ENCODE peak calls at places on chromosomes 3 and 15, in six cellular contexts. One of them, this sample, is unnamed.
A peak's percentile ranks its signal among the peaks of the same experiment; 100 is the strongest.

GRCh38 chr3:117645561-117646242 is 936.1 kb downstream of the TUSC7 start:
- DNase-seq in skeletal muscle cell: no peak
- DNase-seq in HCT116: no peak
- DNase-seq in SK-N-SH: no peak
- DNase-seq in fibroblast of pulmonary artery: no peak
- DNase-seq in fibroblast of lung: no peak
- DNase-seq in this sample: no peak

GRCh38 chr3:126490619-126491018 is 14.9 kb upstream of the ZXDC start:
- DNase-seq in fibroblast of pulmonary artery: no peak
- DNase-seq in skeletal muscle cell: no peak
- DNase-seq in fibroblast of lung: no peak
- DNase-seq in SK-N-SH: no peak
- DNase-seq in HCT116: no peak
- DNase-seq in this sample: no peak

GRCh38 chr3:9216736-9217135 is 32.7 kb downstream of the SRGAP3 start:
- DNase-seq in fibroblast of lung: no peak
- DNase-seq in fibroblast of pulmonary artery: no peak
- DNase-seq in skeletal muscle cell: no peak
- DNase-seq in HCT116: no peak
- DNase-seq in SK-N-SH: no peak
- DNase-seq in this sample: no peak

GRCh38 chr15:70488002-70488605 is 275.3 kb downstream of the UACA start:
- DNase-seq in SK-N-SH: peak; percentile 84
- DNase-seq in skeletal muscle cell: no peak
- DNase-seq in HCT116: no peak
- DNase-seq in fibroblast of lung: peak; percentile 82
- DNase-seq in fibroblast of pulmonary artery: peak; percentile 80
- DNase-seq in this sample: no peak

GRCh38 chr15:88396382-88396781 is 70.8 kb downstream of the MRPL46 start:
- DNase-seq in fibroblast of pulmonary artery: no peak
- DNase-seq in HCT116: no peak
- DNase-seq in fibroblast of lung: no peak
- DNase-seq in skeletal muscle cell: no peak
- DNase-seq in SK-N-SH: no peak
- DNase-seq in this sample: no peak

GRCh38 chr3:108051005-108051404 is 39.8 kb downstream of the CD47 start:
- DNase-seq in SK-N-SH: no peak
- DNase-seq in skeletal muscle cell: no peak
- DNase-seq in HCT116: no peak
- DNase-seq in fibroblast of pulmonary artery: no peak
- DNase-seq in fibroblast of lung: no peak
- DNase-seq in this sample: no peak

GRCh38 chr3:188523291-188523690 is 369.3 kb downstream of the LPP start:
- DNase-seq in HCT116: no peak
- DNase-seq in fibroblast of lung: no peak
- DNase-seq in SK-N-SH: no peak
- DNase-seq in fibroblast of pulmonary artery: no peak
- DNase-seq in skeletal muscle cell: no peak
- DNase-seq in this sample: no peak

GRCh38 chr3:111619833-111620232 is 24.7 kb upstream of the ZBED2 start:
- DNase-seq in skeletal muscle cell: no peak
- DNase-seq in SK-N-SH: no peak
- DNase-seq in HCT116: no peak
- DNase-seq in fibroblast of lung: no peak
- DNase-seq in fibroblast of pulmonary artery: no peak
- DNase-seq in this sample: no peak

GRCh38 chr15:63381301-63382192 is at the start of gene CA12:
- DNase-seq in fibroblast of pulmonary artery: peak; percentile 62
- DNase-seq in HCT116: no peak
- DNase-seq in skeletal muscle cell: peak; percentile 31
- DNase-seq in SK-N-SH: peak; percentile 65
- DNase-seq in fibroblast of lung: peak; percentile 57
- DNase-seq in this sample: no peak

GRCh38 chr3:116201032-116201690 is 244.1 kb downstream of the LSAMP start:
- DNase-seq in fibroblast of pulmonary artery: no peak
- DNase-seq in fibroblast of lung: no peak
- DNase-seq in HCT116: no peak
- DNase-seq in SK-N-SH: no peak
- DNase-seq in skeletal muscle cell: no peak
- DNase-seq in this sample: no peak

GRCh38 chr15:97547381-97547780 is 413.1 kb upstream of the ARRDC4 start:
- DNase-seq in fibroblast of lung: no peak
- DNase-seq in SK-N-SH: no peak
- DNase-seq in skeletal muscle cell: no peak
- DNase-seq in fibroblast of pulmonary artery: no peak
- DNase-seq in HCT116: no peak
- DNase-seq in this sample: no peak

GRCh38 chr3:71323558-71323957 is 260.0 kb downstream of the FOXP1 start:
- DNase-seq in skeletal muscle cell: no peak
- DNase-seq in SK-N-SH: no peak
- DNase-seq in fibroblast of pulmonary artery: no peak
- DNase-seq in HCT116: no peak
- DNase-seq in fibroblast of lung: no peak
- DNase-seq in this sample: no peak

GRCh38 chr3:57556459-57557087 is 499 bp downstream of the PDE12 start:
- DNase-seq in fibroblast of lung: no peak
- DNase-seq in SK-N-SH: no peak
- DNase-seq in fibroblast of pulmonary artery: peak; percentile 32
- DNase-seq in HCT116: no peak
- DNase-seq in skeletal muscle cell: no peak
- DNase-seq in this sample: no peak

GRCh38 chr3:52570076-52570475 is 33.7 kb downstream of the UQCC5 start:
- DNase-seq in fibroblast of lung: no peak
- DNase-seq in HCT116: no peak
- DNase-seq in fibroblast of pulmonary artery: peak; percentile 6
- DNase-seq in SK-N-SH: no peak
- DNase-seq in skeletal muscle cell: no peak
- DNase-seq in this sample: peak; percentile 3

GRCh38 chr3:123789760-123790159 is 94.4 kb downstream of the MYLK start:
- DNase-seq in HCT116: no peak
- DNase-seq in SK-N-SH: no peak
- DNase-seq in fibroblast of pulmonary artery: no peak
- DNase-seq in fibroblast of lung: no peak
- DNase-seq in skeletal muscle cell: no peak
- DNase-seq in this sample: no peak

GRCh38 chr15:86157929-86158328 is 78.3 kb downstream of the AGBL1 start:
- DNase-seq in SK-N-SH: no peak
- DNase-seq in fibroblast of pulmonary artery: no peak
- DNase-seq in HCT116: no peak
- DNase-seq in skeletal muscle cell: no peak
- DNase-seq in fibroblast of lung: no peak
- DNase-seq in this sample: no peak

GRCh38 chr15:95503640-95504225 is 826.8 kb upstream of the NR2F2 start:
- DNase-seq in SK-N-SH: no peak
- DNase-seq in skeletal muscle cell: no peak
- DNase-seq in HCT116: no peak
- DNase-seq in fibroblast of lung: no peak
- DNase-seq in fibroblast of pulmonary artery: no peak
- DNase-seq in this sample: no peak

DNA sequence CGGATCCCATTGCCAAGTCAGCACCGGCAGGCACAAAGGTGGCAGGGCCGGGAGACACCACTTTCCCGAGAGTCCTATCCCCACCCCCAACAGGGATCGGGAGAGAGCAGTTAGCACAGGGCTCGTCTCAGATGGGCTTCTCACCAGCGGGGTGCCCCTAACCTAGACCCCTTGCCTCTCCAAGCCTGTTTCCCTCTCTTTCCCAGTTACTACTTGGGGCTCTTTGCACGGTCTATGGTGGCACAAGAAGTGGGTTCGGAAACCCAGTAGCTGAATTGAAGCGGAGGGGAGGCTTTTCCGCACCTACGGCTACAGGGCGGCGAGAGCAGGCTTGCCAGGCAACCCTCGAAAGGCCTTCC is 383 bp upstream of the EFCC1 start:
- DNase-seq in fibroblast of pulmonary artery: no peak
- DNase-seq in fibroblast of lung: no peak
- DNase-seq in SK-N-SH: no peak
- DNase-seq in HCT116: no peak
- DNase-seq in skeletal muscle cell: no peak
- DNase-seq in this sample: no peak
- H3K4me3 ChIP-seq in fibroblast of pulmonary artery: peak overlapping the region; percentile 31
- H3K4me3 ChIP-seq in fibroblast of lung: no peak overlapping the region
- H3K4me3 ChIP-seq in SK-N-SH: no peak overlapping the region
- H3K4me3 ChIP-seq in HCT116: no peak overlapping the region
- H3K4me3 ChIP-seq in skeletal muscle cell: no peak overlapping the region
- H3K4me3 ChIP-seq in this sample: peak overlapping the region; percentile 44

GRCh38 chr3:26260073-26260623 is 362.4 kb upstream of the LRRC3B start:
- DNase-seq in SK-N-SH: peak; percentile 32
- DNase-seq in skeletal muscle cell: no peak
- DNase-seq in fibroblast of lung: no peak
- DNase-seq in fibroblast of pulmonary artery: no peak
- DNase-seq in HCT116: no peak
- DNase-seq in this sample: no peak
- H3K4me3 ChIP-seq in SK-N-SH: no peak overlapping the region
- H3K4me3 ChIP-seq in skeletal muscle cell: no peak overlapping the region
- H3K4me3 ChIP-seq in fibroblast of lung: no peak overlapping the region
- H3K4me3 ChIP-seq in fibroblast of pulmonary artery: no peak overlapping the region
- H3K4me3 ChIP-seq in HCT116: no peak overlapping the region
- H3K4me3 ChIP-seq in this sample: no peak overlapping the region

DNA sequence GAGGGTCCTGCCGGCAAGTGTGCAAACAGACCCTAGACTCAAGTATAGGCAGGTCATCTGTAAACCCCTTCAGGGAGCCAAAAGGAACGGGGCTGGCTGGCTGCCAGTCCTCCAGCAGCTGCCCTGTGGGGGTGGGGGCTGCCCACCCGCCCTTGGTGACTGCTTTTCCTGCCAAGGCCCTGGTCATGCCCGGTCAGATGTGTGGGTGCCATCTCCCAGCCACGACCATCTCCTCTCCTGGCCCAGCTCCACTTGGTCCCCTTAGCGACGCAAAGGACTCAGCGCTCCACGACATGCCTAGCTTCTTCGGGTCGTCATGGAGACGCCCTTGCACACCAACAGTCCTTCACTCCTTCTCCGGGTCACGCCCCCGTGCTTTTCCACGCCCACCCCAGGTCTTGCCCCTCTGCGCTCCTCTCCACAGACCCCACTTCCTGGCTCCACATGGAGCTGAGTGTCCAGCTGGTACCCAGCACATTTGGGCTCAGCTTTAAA is 2.4 kb downstream of the MUC4 start:
- DNase-seq in fibroblast of lung: no peak
- DNase-seq in HCT116: no peak
- DNase-seq in skeletal muscle cell: no peak
- DNase-seq in fibroblast of pulmonary artery: no peak
- DNase-seq in SK-N-SH: peak; percentile 57
- DNase-seq in this sample: no peak
- H3K4me3 ChIP-seq in fibroblast of lung: no peak overlapping the region
- H3K4me3 ChIP-seq in HCT116: no peak overlapping the region
- H3K4me3 ChIP-seq in skeletal muscle cell: no peak overlapping the region
- H3K4me3 ChIP-seq in fibroblast of pulmonary artery: no peak overlapping the region
- H3K4me3 ChIP-seq in SK-N-SH: no peak overlapping the region
- H3K4me3 ChIP-seq in this sample: no peak overlapping the region

GRCh38 chr3:86982883-86983282 is 8.1 kb downstream of the VGLL3 start:
- DNase-seq in SK-N-SH: no peak
- DNase-seq in skeletal muscle cell: peak; percentile 79
- DNase-seq in HCT116: no peak
- DNase-seq in fibroblast of lung: peak; percentile 75
- DNase-seq in fibroblast of pulmonary artery: peak; percentile 92
- DNase-seq in this sample: no peak
- H3K4me3 ChIP-seq in SK-N-SH: no peak overlapping the region
- H3K4me3 ChIP-seq in skeletal muscle cell: peak overlapping the region; percentile 13
- H3K4me3 ChIP-seq in HCT116: no peak overlapping the region
- H3K4me3 ChIP-seq in fibroblast of lung: peak overlapping the region; percentile 7
- H3K4me3 ChIP-seq in fibroblast of pulmonary artery: peak overlapping the region; percentile 0
- H3K4me3 ChIP-seq in this sample: no peak overlapping the region

GRCh38 chr3:119891944-119892721 is 110.2 kb downstream of the NR1I2 start:
- DNase-seq in HCT116: peak; percentile 46
- DNase-seq in SK-N-SH: peak; percentile 23
- DNase-seq in skeletal muscle cell: peak; percentile 28
- DNase-seq in fibroblast of lung: peak; percentile 86
- DNase-seq in fibroblast of pulmonary artery: peak; percentile 88
- DNase-seq in this sample: peak; percentile 38
- H3K4me3 ChIP-seq in HCT116: no peak overlapping the region
- H3K4me3 ChIP-seq in SK-N-SH: no peak overlapping the region
- H3K4me3 ChIP-seq in skeletal muscle cell: no peak overlapping the region
- H3K4me3 ChIP-seq in fibroblast of lung: peak overlapping the region; percentile 10
- H3K4me3 ChIP-seq in fibroblast of pulmonary artery: no peak overlapping the region
- H3K4me3 ChIP-seq in this sample: no peak overlapping the region

GRCh38 chr3:77039606-77040553 is at the start of gene ROBO2:
- DNase-seq in SK-N-SH: peak; percentile 81
- DNase-seq in skeletal muscle cell: no peak
- DNase-seq in fibroblast of pulmonary artery: peak; percentile 4
- DNase-seq in HCT116: no peak
- DNase-seq in fibroblast of lung: peak; percentile 47
- DNase-seq in this sample: no peak

GRCh38 chr3:77041756-77042155 is 1.9 kb downstream of the ROBO2 start:
- DNase-seq in fibroblast of lung: peak; percentile 2
- DNase-seq in SK-N-SH: no peak
- DNase-seq in HCT116: no peak
- DNase-seq in skeletal muscle cell: no peak
- DNase-seq in fibroblast of pulmonary artery: no peak
- DNase-seq in this sample: no peak

GRCh38 chr3:77042892-77043291 is 3.0 kb downstream of the ROBO2 start:
- DNase-seq in SK-N-SH: peak; percentile 30
- DNase-seq in skeletal muscle cell: no peak
- DNase-seq in fibroblast of pulmonary artery: no peak
- DNase-seq in fibroblast of lung: peak; percentile 19
- DNase-seq in HCT116: no peak
- DNase-seq in this sample: no peak

GRCh38 chr3:77038928-77039605 is 832 bp upstream of the ROBO2 start:
- DNase-seq in fibroblast of pulmonary artery: peak; percentile 9
- DNase-seq in fibroblast of lung: peak; percentile 44
- DNase-seq in HCT116: no peak
- DNase-seq in SK-N-SH: no peak
- DNase-seq in skeletal muscle cell: no peak
- DNase-seq in this sample: no peak

DNA sequence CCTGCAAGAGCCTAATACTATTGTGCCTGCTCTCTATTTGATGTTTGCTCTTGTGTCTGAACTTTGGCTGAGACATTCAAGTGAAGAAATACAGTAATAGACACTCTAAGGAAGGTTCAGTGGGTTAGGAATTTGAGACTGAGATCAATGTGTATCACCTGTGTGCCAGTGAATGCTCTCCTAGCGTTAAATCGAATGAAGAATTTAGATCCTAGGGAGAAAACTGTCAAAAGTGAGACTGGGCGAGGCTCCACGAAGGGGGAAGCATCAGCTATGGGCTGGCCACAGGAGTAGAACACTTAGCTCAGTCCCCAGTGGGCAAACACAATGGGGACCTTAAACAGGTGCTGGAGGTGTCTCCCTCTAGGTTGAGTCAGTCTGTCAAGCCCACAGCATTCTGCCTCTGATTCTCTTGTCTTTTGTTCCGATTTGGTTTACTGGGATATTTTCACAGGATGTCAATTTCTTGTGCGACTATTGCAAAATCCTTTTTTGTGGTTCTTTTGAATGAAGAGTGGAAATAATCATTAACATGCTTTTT is 1.3 kb downstream of the ROBO2 start:
- DNase-seq in fibroblast of lung: no peak
- DNase-seq in fibroblast of pulmonary artery: no peak
- DNase-seq in HCT116: no peak
- DNase-seq in skeletal muscle cell: no peak
- DNase-seq in SK-N-SH: no peak
- DNase-seq in this sample: no peak
- H3K4me3 ChIP-seq in fibroblast of lung: peak overlapping the region; percentile 60
- H3K4me3 ChIP-seq in fibroblast of pulmonary artery: no peak overlapping the region
- H3K4me3 ChIP-seq in HCT116: no peak overlapping the region
- H3K4me3 ChIP-seq in skeletal muscle cell: no peak overlapping the region
- H3K4me3 ChIP-seq in SK-N-SH: no peak overlapping the region
- H3K4me3 ChIP-seq in this sample: peak overlapping the region; percentile 31

This sample was measured in AG04450.